ENCODE peak calls at places on chromosomes 5 and 9, in ten cellular contexts. B is ecto neural progenitor cell; S is RWPE2; C is uterus; V is effector CD8-positive, alpha-beta T cell; W is left colon; M is NAMALWA; H is left ventricle myocardium inferior; J is GM04503; N is stimulated activated CD4-positive, alpha-beta T cell treated with anti-CD3 and anti-CD28 coated beads, Interleukin-4, amount 100 ng/mL, for 1 hour. O is an unnamed sample.

GRCh38 chr5:27140831-27141230 is 102.4 kb upstream of the CDH9 start:
- DNase-seq in B (no peak), S (no peak), C (no peak), V (no peak), W (no peak), M (no peak), H (no peak), J (no peak), N (no peak), O (no peak)

GRCh38 chr9:98569491-98569890 is 139.2 kb downstream of the GABBR2 start:
- DNase-seq in B (peak), S (no peak), C (no peak), V (no peak), W (no peak), M (no peak), H (no peak), J (no peak), N (no peak), O (no peak)

GRCh38 chr5:141870226-141870625 is 8.0 kb downstream of the PCDH1 start:
- DNase-seq in B (peak), S (no peak), C (no peak), V (no peak), W (no peak), M (no peak), H (peak), J (no peak), N (no peak), O (no peak)

GRCh38 chr5:1468247-1468612 is 23.0 kb upstream of the SLC6A3 start:
- DNase-seq in B (peak), S (no peak), C (peak), V (peak), W (peak), M (peak), H (no peak), J (no peak), N (no peak), O (no peak)

GRCh38 chr5:163789870-163790269 is 284.5 kb downstream of the MAT2B start:
- DNase-seq in B (no peak), S (no peak), C (no peak), V (no peak), W (no peak), M (no peak), H (no peak), J (no peak), N (no peak), O (no peak)

GRCh38 chr9:115057559-115057958 is 60.4 kb downstream of the TNC start:
- DNase-seq in B (no peak), S (no peak), C (no peak), V (no peak), W (no peak), M (no peak), H (no peak), J (no peak), N (no peak), O (no peak)

GRCh38 chr9:136198605-136199083 is 6.3 kb downstream of the LHX3 start:
- DNase-seq in B (no peak), S (no peak), C (no peak), V (no peak), W (no peak), M (no peak), H (no peak), J (no peak), N (no peak), O (no peak)

GRCh38 chr5:131630208-131630962 is 4.6 kb downstream of the RAPGEF6 start:
- DNase-seq in B (no peak), S (no peak), C (no peak), V (no peak), W (no peak), M (no peak), H (no peak), J (no peak), N (no peak), O (no peak)

GRCh38 chr9:72478993-72479392 is 42.4 kb upstream of the TMC1 start:
- DNase-seq in B (no peak), S (no peak), C (no peak), V (no peak), W (no peak), M (no peak), H (no peak), J (no peak), N (no peak), O (no peak)